ENCODE peak calls at places on chromosomes 2 and 18, in six cellular contexts. K is HepG2, S is A549, A is GM12878, M is K562, O is endothelial cell of umbilical vein. U is an unnamed sample.

GRCh38 chr2:103155308-103155707 is 393.5 kb downstream of the TMEM182 start:
- DNase-seq in S (no peak), O (no peak), A (no peak), K (no peak), M (no peak), U (no peak)

GRCh38 chr18:46291149-46291548 is 187.0 kb downstream of the HAUS1 start:
- DNase-seq in K (no peak), O (no peak), S (no peak), M (no peak), A (no peak), U (peak; percentile 56)

GRCh38 chr2:10482460-10482859 is 34.3 kb upstream of the ODC1 start:
- DNase-seq in M (no peak), S (no peak), O (no peak), A (no peak), K (peak; percentile 50), U (no peak)

GRCh38 chr18:38362286-38362792 is 796.7 kb upstream of the CELF4 start:
- DNase-seq in K (no peak), S (no peak), O (no peak), M (no peak), A (no peak), U (no peak)

GRCh38 chr18:48871391-48872166 is 79.2 kb downstream of the SMAD7 start:
- DNase-seq in K (no peak), S (no peak), O (no peak), M (no peak), A (no peak), U (no peak)

GRCh38 chr2:110873056-110873502 is 140.7 kb downstream of the ACOXL start:
- DNase-seq in M (no peak), A (no peak), S (no peak), O (no peak), K (no peak), U (no peak)

GRCh38 chr2:127081826-127082633 is 24.9 kb downstream of the BIN1 start:
- DNase-seq in S (no peak), K (no peak), O (no peak), A (no peak), M (peak; percentile 48), U (peak; percentile 47)

GRCh38 chr2:26977012-26977411 is 6.6 kb downstream of the MAPRE3 start:
- DNase-seq in O (no peak), S (no peak), A (no peak), K (no peak), M (no peak), U (no peak)

GRCh38 chr2:212766921-212767320 is 228.3 kb upstream of the ERBB4 start:
- DNase-seq in K (no peak), M (no peak), A (no peak), S (no peak), O (no peak), U (no peak)

GRCh38 chr2:127361929-127362328 is 25.8 kb downstream of the MAP3K2 start:
- DNase-seq in O (no peak), S (no peak), M (no peak), A (no peak), K (no peak), U (no peak)

GRCh38 chr2:224869601-224870000 is 153.4 kb upstream of the CCDC195 start:
- DNase-seq in A (no peak), O (no peak), K (no peak), S (no peak), M (no peak), U (no peak)

GRCh38 chr2:69612707-69613106 is 30.8 kb downstream of the AAK1 start:
- DNase-seq in K (no peak), O (no peak), M (no peak), A (no peak), S (no peak), U (no peak)

GRCh38 chr18:35041752-35042379 is 653 bp downstream of the MAPRE2 start:
- DNase-seq in S (no peak), M (peak; percentile 52), K (no peak), A (no peak), O (no peak), U (no peak)

GRCh38 chr2:156818944-156819343 is 382.8 kb downstream of the GPD2 start:
- DNase-seq in O (no peak), K (no peak), S (no peak), M (no peak), A (no peak), U (no peak)

GRCh38 chr2:201696151-201696659 is 2.2 kb downstream of the MPP4 start:
- DNase-seq in K (no peak), O (peak; percentile 95), M (no peak), A (no peak), S (no peak), U (no peak)

GRCh38 chr2:152221870-152222269 is 46.3 kb upstream of the STAM2 start:
- DNase-seq in M (no peak), A (no peak), K (no peak), S (no peak), O (peak; percentile 28), U (no peak)

GRCh38 chr2:1687254-1687653 is 57.1 kb downstream of the PXDN start:
- DNase-seq in A (no peak), M (no peak), S (no peak), K (no peak), O (no peak), U (no peak)

GRCh38 chr2:222025891-222026271 is 272.9 kb downstream of the PAX3 start:
- DNase-seq in M (no peak), S (no peak), K (no peak), A (no peak), O (no peak), U (no peak)

GRCh38 chr18:44679912-44680270 is 797 bp upstream of the SETBP1 start:
- DNase-seq in A (no peak), O (peak; percentile 29), M (no peak), K (no peak), S (peak; percentile 16), U (no peak)

GRCh38 chr2:198930170-198930569 is 527.6 kb downstream of the SATB2 start:
- DNase-seq in K (no peak), O (no peak), A (no peak), S (no peak), M (no peak), U (peak; percentile 11)

GRCh38 chr2:209498574-209498973 is 74.7 kb downstream of the MAP2 start:
- DNase-seq in S (no peak), M (no peak), K (no peak), O (no peak), A (no peak), U (no peak)

GRCh38 chr18:76697441-76697901 is 124.9 kb upstream of the ZNF236 start:
- DNase-seq in S (no peak), A (no peak), M (no peak), K (no peak), O (peak; percentile 47), U (no peak)

GRCh38 chr2:113886479-113887383 is 3.2 kb upstream of the ACTR3 start:
- DNase-seq in O (no peak), A (peak; percentile 98), M (peak; percentile 27), K (peak; percentile 62), S (no peak), U (peak; percentile 97)

GRCh38 chr18:45837283-45838070 is 12.0 kb downstream of the SIGLEC15 start:
- DNase-seq in K (no peak), A (no peak), M (no peak), S (no peak), O (peak; percentile 64), U (peak; percentile 76)

GRCh38 chr18:21069468-21069867 is 42.1 kb downstream of the ROCK1 start:
- DNase-seq in O (no peak), M (no peak), K (no peak), A (no peak), S (no peak), U (no peak)

DNA sequence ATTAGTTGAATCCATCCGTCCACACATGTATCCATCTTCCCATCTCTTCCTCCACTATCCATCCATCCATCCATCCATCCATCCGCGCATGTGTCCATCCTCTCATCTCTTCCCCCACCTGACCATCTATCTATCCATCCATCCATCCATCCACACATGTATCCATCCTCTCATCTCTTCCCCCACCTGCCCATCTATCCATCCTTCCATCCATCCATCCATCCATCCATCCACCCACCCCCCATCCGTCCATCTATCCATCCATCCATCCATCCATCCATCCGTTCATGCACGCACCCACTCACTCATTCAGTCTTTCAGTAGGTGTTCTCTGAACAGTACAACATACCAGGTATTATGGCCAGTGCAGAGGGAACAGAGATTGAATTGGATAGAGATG is 18.9 kb upstream of the GREB1 start:
- DNase-seq in A (no peak), O (no peak), M (no peak), K (no peak), S (no peak), U (no peak)
- TF ChIP-seq MAX in A (no peak), O (no peak), M (no peak), K (no peak), S (no peak), U (no peak)

DNA sequence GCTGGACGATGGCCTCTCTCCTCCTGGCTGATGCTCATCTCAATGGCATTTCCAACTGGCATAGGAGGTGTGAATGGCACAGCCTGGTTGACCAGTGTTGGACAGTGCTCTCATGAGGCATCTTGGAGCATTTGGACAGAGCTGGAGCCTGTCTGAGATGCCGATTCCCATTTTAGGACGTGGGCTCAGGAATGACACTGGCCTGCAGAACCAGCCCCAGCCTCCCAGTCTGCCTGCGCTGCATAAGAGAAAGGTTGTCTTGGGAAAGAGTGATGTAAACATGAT is 118.2 kb upstream of the COPS8 start:
- DNase-seq in M (no peak), A (no peak), K (no peak), S (no peak), O (no peak), U (no peak)
- TF ChIP-seq MYC in M (no peak), A (no peak), K (no peak), S (no peak), O (no peak), U (no peak)

GRCh38 chr2:223618172-223619035 is 16.2 kb upstream of the SCG2 start:
- DNase-seq in M (no peak), O (no peak), A (no peak), K (no peak), S (no peak), U (peak; percentile 28)
- TF ChIP-seq CTCF in M (no peak), O (no peak), A (no peak), K (peak; percentile 35), S (no peak), U (no peak)

GRCh38 chr2:205757271-205757670 is 75.0 kb downstream of the NRP2 start:
- DNase-seq in K (no peak), S (no peak), A (no peak), M (no peak), O (no peak), U (no peak)

GRCh38 chr2:205752924-205753323 is 70.6 kb downstream of the NRP2 start:
- DNase-seq in S (no peak), A (no peak), M (no peak), K (no peak), O (no peak), U (no peak)

GRCh38 chr2:205755923-205756322 is 73.6 kb downstream of the NRP2 start:
- DNase-seq in O (no peak), K (no peak), S (no peak), A (no peak), M (no peak), U (no peak)

GRCh38 chr2:205754285-205754923 is 72.1 kb downstream of the NRP2 start:
- DNase-seq in S (no peak), M (no peak), K (no peak), A (no peak), O (no peak), U (no peak)

DNA sequence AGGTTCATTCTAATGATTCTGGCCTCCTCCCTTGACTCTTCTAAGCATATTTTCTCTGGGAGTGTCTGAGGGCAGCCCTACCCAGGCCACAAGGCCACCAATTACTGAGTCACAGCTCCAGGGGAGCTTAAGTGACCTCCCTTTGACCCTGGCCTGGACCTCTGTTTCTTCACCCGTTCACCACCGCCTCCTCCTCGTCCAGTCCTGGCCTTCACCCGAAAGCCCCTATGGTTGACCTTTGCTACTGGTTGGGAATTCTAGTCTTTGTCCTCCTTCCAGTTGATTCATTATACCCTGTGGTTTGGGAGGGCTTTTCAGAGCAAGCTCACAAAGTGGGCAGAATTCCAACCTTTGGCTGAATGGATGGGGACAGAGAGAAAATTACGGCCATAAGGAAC is 72.6 kb downstream of the NRP2 start:
- DNase-seq in M (peak; percentile 7), K (peak; percentile 42), S (peak; percentile 66), O (no peak), A (no peak), U (no peak)
- TF ChIP-seq MAX in M (no peak), K (no peak), S (peak; percentile 77), O (no peak), A (no peak), U (no peak)